ENCODE peak calls at places on chromosomes 16 and 17, in eight cellular contexts. C is T-helper 2 cell; R is hippocampal formation; O is stimulated activated naive B cell treated with anti-CD40 and anti-IgM and Interleukin-4, amounts not matched to agents 10 μg/mL and 1 μg/mL and 100 μg/mL, for 72 hours; H is amniotic stem cell; F is C1 segment of cervical spinal cord; Q is osteocyte; G is bronchial epithelial cell. U is an unnamed sample.

GRCh38 chr16:20851601-20852000 is 45.3 kb downstream of the REXO5 start:
- DNase-seq in O (no peak), H (peak), Q (no peak), C (no peak), G (peak), F (no peak), R (no peak), U (no peak)

GRCh38 chr16:69274699-69275235 is 36.4 kb upstream of the VPS4A start:
- DNase-seq in G (no peak), O (no peak), F (no peak), H (no peak), C (no peak), Q (no peak), R (no peak), U (no peak)

GRCh38 chr17:20174588-20175265 is 165.6 kb downstream of the SPECC1 start:
- DNase-seq in Q (no peak), F (no peak), R (no peak), H (no peak), G (peak), O (no peak), C (no peak), U (no peak)

GRCh38 chr16:28495098-28495793 is 803 bp downstream of the APOBR start:
- DNase-seq in F (no peak), C (no peak), O (no peak), G (no peak), R (no peak), Q (no peak), H (no peak), U (no peak)

GRCh38 chr17:21511368-21512195 is 135.4 kb downstream of the KCNJ12 start:
- DNase-seq in G (peak), F (peak), Q (peak), R (peak), C (peak), O (peak), H (peak), U (peak)

GRCh38 chr17:924711-925480 is 54.7 kb downstream of the NXN start:
- DNase-seq in Q (no peak), O (no peak), C (no peak), G (peak), H (no peak), F (no peak), R (no peak), U (no peak)

GRCh38 chr17:17269926-17270773 is 10.9 kb downstream of the COPS3 start:
- DNase-seq in H (no peak), R (no peak), O (peak), Q (no peak), C (no peak), G (peak), F (no peak), U (no peak)

GRCh38 chr17:794876-795275 is 12.7 kb downstream of the MRM3 start:
- DNase-seq in G (peak), R (peak), C (peak), Q (no peak), O (peak), F (peak), H (peak), U (peak)

GRCh38 chr17:7324438-7324779 is 4.7 kb downstream of the NEURL4 start:
- DNase-seq in F (no peak), H (no peak), R (no peak), Q (no peak), G (no peak), O (no peak), C (no peak), U (no peak)

GRCh38 chr17:65855245-65855644 is 293.8 kb upstream of the AXIN2 start:
- DNase-seq in R (no peak), Q (no peak), O (no peak), C (no peak), G (peak), H (no peak), F (no peak), U (no peak)